ENCODE peak calls at places on chromosome 4, in six cellular contexts. X is small intestine, F is pulmonary artery endothelial cell, V is endothelial cell, M is H7, Z is cerebellum. W is an unnamed sample.

GRCh38 chr4:47698837-47699236 is 139.0 kb downstream of the CORIN start:
- DNase-seq in X (no peak), F (no peak), V (no peak), M (no peak), Z (no peak), W (no peak)

GRCh38 chr4:3651267-3651846 is 114.8 kb upstream of the ADRA2C start:
- DNase-seq in X (no peak), F (no peak), V (no peak), M (no peak), Z (no peak), W (no peak)

GRCh38 chr4:168877779-168878491 is 132.1 kb downstream of the CBR4 start:
- DNase-seq in X (no peak), F (no peak), V (peak; percentile 51), M (peak; percentile 73), Z (peak; percentile 36), W (no peak)

GRCh38 chr4:25786497-25787065 is 76.2 kb downstream of the SEL1L3 start:
- DNase-seq in X (no peak), F (no peak), V (no peak), M (no peak), Z (no peak), W (no peak)

GRCh38 chr4:151408630-151409469 is at the start of gene FHIP1A:
- DNase-seq in X (peak; percentile 91), F (no peak), V (peak; percentile 63), M (peak; percentile 96), Z (peak; percentile 85), W (peak; percentile 96)

GRCh38 chr4:5962416-5962815 is 55.8 kb downstream of the C4orf50 start:
- DNase-seq in X (no peak), F (no peak), V (no peak), M (no peak), Z (peak; percentile 67), W (no peak)

GRCh38 chr4:80201326-80202151 is 4.2 kb downstream of the PRDM8 start:
- DNase-seq in X (no peak), F (no peak), V (no peak), M (peak; percentile 60), Z (no peak), W (no peak)

GRCh38 chr4:86959588-86960500 is 25.0 kb downstream of the AFF1 start:
- DNase-seq in X (no peak), F (no peak), V (no peak), M (peak; percentile 53), Z (no peak), W (peak; percentile 15)